ENCODE peak calls at places on chromosomes 5 and 9, in six cellular contexts. One of them, this sample, is unnamed.

GRCh38 chr9:125125523-125125922 is 17.8 kb downstream of the SCAI start:
- DNase-seq in ovary: no peak
- DNase-seq in IMR-90: no peak
- DNase-seq in mammary epithelial cell: no peak
- DNase-seq in MM.1S: no peak
- DNase-seq in CD4-positive, alpha-beta T cell: no peak
- DNase-seq in this sample: no peak

GRCh38 chr5:1293997-1294838 is 650 bp downstream of the TERT start:
- DNase-seq in ovary: no peak
- DNase-seq in IMR-90: no peak
- DNase-seq in mammary epithelial cell: no peak
- DNase-seq in MM.1S: no peak
- DNase-seq in CD4-positive, alpha-beta T cell: no peak
- DNase-seq in this sample: no peak

GRCh38 chr9:33234511-33235467 is 5.2 kb upstream of the SPINK4 start:
- DNase-seq in ovary: no peak
- DNase-seq in IMR-90: peak
- DNase-seq in mammary epithelial cell: peak
- DNase-seq in MM.1S: no peak
- DNase-seq in CD4-positive, alpha-beta T cell: no peak
- DNase-seq in this sample: no peak

GRCh38 chr5:136435951-136436544 is 70.7 kb upstream of the TRPC7 start:
- DNase-seq in ovary: no peak
- DNase-seq in IMR-90: no peak
- DNase-seq in mammary epithelial cell: no peak
- DNase-seq in MM.1S: no peak
- DNase-seq in CD4-positive, alpha-beta T cell: no peak
- DNase-seq in this sample: no peak

GRCh38 chr5:27387535-27388073 is 349.2 kb upstream of the CDH9 start:
- DNase-seq in ovary: no peak
- DNase-seq in IMR-90: no peak
- DNase-seq in mammary epithelial cell: no peak
- DNase-seq in MM.1S: no peak
- DNase-seq in CD4-positive, alpha-beta T cell: no peak
- DNase-seq in this sample: no peak

GRCh38 chr9:27539479-27540441 is 10.1 kb upstream of the MOB3B start:
- DNase-seq in ovary: peak
- DNase-seq in IMR-90: peak
- DNase-seq in mammary epithelial cell: peak
- DNase-seq in MM.1S: no peak
- DNase-seq in CD4-positive, alpha-beta T cell: no peak
- DNase-seq in this sample: no peak

GRCh38 chr5:69115526-69115925 is 21.7 kb downstream of the SLC30A5 start:
- DNase-seq in ovary: no peak
- DNase-seq in IMR-90: no peak
- DNase-seq in mammary epithelial cell: no peak
- DNase-seq in MM.1S: no peak
- DNase-seq in CD4-positive, alpha-beta T cell: no peak
- DNase-seq in this sample: no peak

GRCh38 chr5:16690243-16690839 is 73.5 kb upstream of the RETREG1 start:
- DNase-seq in ovary: no peak
- DNase-seq in IMR-90: peak
- DNase-seq in mammary epithelial cell: peak
- DNase-seq in MM.1S: no peak
- DNase-seq in CD4-positive, alpha-beta T cell: no peak
- DNase-seq in this sample: peak

GRCh38 chr9:114594136-114594535 is 6.6 kb downstream of the ATP6V1G1 start:
- DNase-seq in ovary: no peak
- DNase-seq in IMR-90: no peak
- DNase-seq in mammary epithelial cell: no peak
- DNase-seq in MM.1S: no peak
- DNase-seq in CD4-positive, alpha-beta T cell: no peak
- DNase-seq in this sample: no peak

GRCh38 chr5:14577964-14578363 is 3.6 kb upstream of the OTULINL start:
- DNase-seq in ovary: no peak
- DNase-seq in IMR-90: no peak
- DNase-seq in mammary epithelial cell: no peak
- DNase-seq in MM.1S: no peak
- DNase-seq in CD4-positive, alpha-beta T cell: no peak
- DNase-seq in this sample: no peak

GRCh38 chr9:23041466-23041865 is 594.8 kb downstream of the DMRTA1 start:
- DNase-seq in ovary: no peak
- DNase-seq in IMR-90: no peak
- DNase-seq in mammary epithelial cell: no peak
- DNase-seq in MM.1S: no peak
- DNase-seq in CD4-positive, alpha-beta T cell: no peak
- DNase-seq in this sample: no peak

GRCh38 chr5:126868961-126869451 is 92.1 kb downstream of the LMNB1 start:
- DNase-seq in ovary: no peak
- DNase-seq in IMR-90: peak
- DNase-seq in mammary epithelial cell: peak
- DNase-seq in MM.1S: no peak
- DNase-seq in CD4-positive, alpha-beta T cell: no peak
- DNase-seq in this sample: peak

GRCh38 chr5:109196486-109196885 is 213.3 kb downstream of the PJA2 start:
- DNase-seq in ovary: no peak
- DNase-seq in IMR-90: no peak
- DNase-seq in mammary epithelial cell: no peak
- DNase-seq in MM.1S: no peak
- DNase-seq in CD4-positive, alpha-beta T cell: no peak
- DNase-seq in this sample: no peak

GRCh38 chr9:567128-567745 is 274.3 kb upstream of the DMRT1 start:
- DNase-seq in ovary: no peak
- DNase-seq in IMR-90: no peak
- DNase-seq in mammary epithelial cell: no peak
- DNase-seq in MM.1S: peak
- DNase-seq in CD4-positive, alpha-beta T cell: no peak
- DNase-seq in this sample: no peak

GRCh38 chr5:44935262-44935661 is 126.5 kb downstream of the MRPS30 start:
- DNase-seq in ovary: no peak
- DNase-seq in IMR-90: no peak
- DNase-seq in mammary epithelial cell: peak
- DNase-seq in MM.1S: peak
- DNase-seq in CD4-positive, alpha-beta T cell: no peak
- DNase-seq in this sample: no peak

GRCh38 chr5:10709933-10710332 is 51.1 kb downstream of the DAP start:
- DNase-seq in ovary: no peak
- DNase-seq in IMR-90: no peak
- DNase-seq in mammary epithelial cell: no peak
- DNase-seq in MM.1S: no peak
- DNase-seq in CD4-positive, alpha-beta T cell: no peak
- DNase-seq in this sample: no peak

GRCh38 chr5:60208681-60209080 is 315.2 kb upstream of the PDE4D start:
- DNase-seq in ovary: no peak
- DNase-seq in IMR-90: no peak
- DNase-seq in mammary epithelial cell: no peak
- DNase-seq in MM.1S: no peak
- DNase-seq in CD4-positive, alpha-beta T cell: no peak
- DNase-seq in this sample: no peak
- H3K27ac ChIP-seq in ovary: no peak
- H3K27ac ChIP-seq in IMR-90: no peak
- H3K27ac ChIP-seq in mammary epithelial cell: no peak
- H3K27ac ChIP-seq in MM.1S: no peak
- H3K27ac ChIP-seq in CD4-positive, alpha-beta T cell: no peak
- H3K27ac ChIP-seq in this sample: no peak

GRCh38 chr5:179261301-179262125 is 83.7 kb downstream of the ADAMTS2 start:
- DNase-seq in ovary: peak
- DNase-seq in IMR-90: peak
- DNase-seq in mammary epithelial cell: no peak
- DNase-seq in MM.1S: no peak
- DNase-seq in CD4-positive, alpha-beta T cell: no peak
- DNase-seq in this sample: no peak
- TF ChIP-seq CTCF in ovary: no peak
- TF ChIP-seq CTCF in IMR-90: peak
- TF ChIP-seq CTCF in mammary epithelial cell: no peak
- TF ChIP-seq CTCF in MM.1S: no peak
- TF ChIP-seq CTCF in CD4-positive, alpha-beta T cell: no peak
- TF ChIP-seq CTCF in this sample: no peak

DNA sequence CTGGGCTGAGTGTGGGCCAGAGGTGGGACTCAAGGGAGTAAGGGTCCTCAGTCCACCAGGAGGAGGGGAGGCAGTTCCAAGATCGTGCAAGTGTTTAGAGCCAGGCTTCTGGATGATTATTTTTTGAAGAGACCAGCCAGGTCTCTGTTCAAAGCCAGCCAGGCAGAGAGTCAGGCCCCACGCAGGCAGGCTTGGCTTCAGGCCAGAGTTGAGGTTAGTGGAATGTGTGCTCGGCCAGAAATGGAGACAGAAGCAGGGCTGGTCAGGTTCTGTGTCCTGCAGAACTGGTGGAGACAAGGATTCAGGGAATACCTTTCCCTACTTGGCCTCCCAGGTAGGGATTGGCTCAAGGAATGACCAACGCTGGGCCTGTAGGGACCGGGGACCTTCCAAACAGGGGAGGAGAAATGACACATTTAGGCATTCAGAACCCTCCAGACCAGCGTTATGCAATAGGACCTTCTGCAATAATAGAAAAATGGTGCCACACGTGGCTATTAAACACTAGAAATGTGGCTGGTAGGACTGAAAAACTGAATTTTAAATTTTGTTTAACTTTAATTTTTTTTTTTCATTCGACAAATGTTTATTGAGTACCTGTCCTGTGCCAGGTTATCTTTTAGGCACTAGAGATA is 106.2 kb downstream of the CMYA5 start:
- DNase-seq in ovary: peak
- DNase-seq in IMR-90: no peak
- DNase-seq in mammary epithelial cell: peak
- DNase-seq in MM.1S: no peak
- DNase-seq in CD4-positive, alpha-beta T cell: no peak
- DNase-seq in this sample: no peak
- H3K27ac ChIP-seq in ovary: no peak
- H3K27ac ChIP-seq in IMR-90: no peak
- H3K27ac ChIP-seq in mammary epithelial cell: no peak
- H3K27ac ChIP-seq in MM.1S: no peak
- H3K27ac ChIP-seq in CD4-positive, alpha-beta T cell: no peak
- H3K27ac ChIP-seq in this sample: no peak

GRCh38 chr9:126451316-126451885 is 124.8 kb downstream of the MVB12B start:
- DNase-seq in ovary: no peak
- DNase-seq in IMR-90: no peak
- DNase-seq in mammary epithelial cell: no peak
- DNase-seq in MM.1S: no peak
- DNase-seq in CD4-positive, alpha-beta T cell: no peak
- DNase-seq in this sample: no peak

GRCh38 chr9:126448136-126448535 is 121.5 kb downstream of the MVB12B start:
- DNase-seq in ovary: no peak
- DNase-seq in IMR-90: no peak
- DNase-seq in mammary epithelial cell: peak
- DNase-seq in MM.1S: no peak
- DNase-seq in CD4-positive, alpha-beta T cell: no peak
- DNase-seq in this sample: no peak

GRCh38 chr9:126450537-126451205 is 124.0 kb downstream of the MVB12B start:
- DNase-seq in ovary: no peak
- DNase-seq in IMR-90: no peak
- DNase-seq in mammary epithelial cell: no peak
- DNase-seq in MM.1S: no peak
- DNase-seq in CD4-positive, alpha-beta T cell: no peak
- DNase-seq in this sample: no peak

GRCh38 chr9:126449725-126450443 is 123.3 kb downstream of the MVB12B start:
- DNase-seq in ovary: no peak
- DNase-seq in IMR-90: no peak
- DNase-seq in mammary epithelial cell: no peak
- DNase-seq in MM.1S: no peak
- DNase-seq in CD4-positive, alpha-beta T cell: no peak
- DNase-seq in this sample: no peak

GRCh38 chr9:126448865-126449577 is 122.4 kb downstream of the MVB12B start:
- DNase-seq in ovary: no peak
- DNase-seq in IMR-90: no peak
- DNase-seq in mammary epithelial cell: peak
- DNase-seq in MM.1S: no peak
- DNase-seq in CD4-positive, alpha-beta T cell: no peak
- DNase-seq in this sample: no peak
- TF ChIP-seq CTCF in ovary: no peak
- TF ChIP-seq CTCF in IMR-90: no peak
- TF ChIP-seq CTCF in mammary epithelial cell: no peak
- TF ChIP-seq CTCF in MM.1S: no peak
- TF ChIP-seq CTCF in CD4-positive, alpha-beta T cell: no peak
- TF ChIP-seq CTCF in this sample: no peak

GRCh38 chr9:126421567-126422428 is 95.2 kb downstream of the MVB12B start:
- DNase-seq in ovary: no peak
- DNase-seq in IMR-90: no peak
- DNase-seq in mammary epithelial cell: no peak
- DNase-seq in MM.1S: no peak
- DNase-seq in CD4-positive, alpha-beta T cell: no peak
- DNase-seq in this sample: no peak
- H3K27ac ChIP-seq in ovary: no peak
- H3K27ac ChIP-seq in IMR-90: no peak
- H3K27ac ChIP-seq in mammary epithelial cell: no peak
- H3K27ac ChIP-seq in MM.1S: no peak
- H3K27ac ChIP-seq in CD4-positive, alpha-beta T cell: no peak
- H3K27ac ChIP-seq in this sample: no peak

GRCh38 chr5:155049569-155050383 is 36.2 kb downstream of the KIF4B start:
- DNase-seq in ovary: no peak
- DNase-seq in IMR-90: peak
- DNase-seq in mammary epithelial cell: peak
- DNase-seq in MM.1S: no peak
- DNase-seq in CD4-positive, alpha-beta T cell: no peak
- DNase-seq in this sample: no peak
- TF ChIP-seq CTCF in ovary: no peak
- TF ChIP-seq CTCF in IMR-90: peak
- TF ChIP-seq CTCF in mammary epithelial cell: peak
- TF ChIP-seq CTCF in MM.1S: peak
- TF ChIP-seq CTCF in CD4-positive, alpha-beta T cell: no peak
- TF ChIP-seq CTCF in this sample: no peak

DNA sequence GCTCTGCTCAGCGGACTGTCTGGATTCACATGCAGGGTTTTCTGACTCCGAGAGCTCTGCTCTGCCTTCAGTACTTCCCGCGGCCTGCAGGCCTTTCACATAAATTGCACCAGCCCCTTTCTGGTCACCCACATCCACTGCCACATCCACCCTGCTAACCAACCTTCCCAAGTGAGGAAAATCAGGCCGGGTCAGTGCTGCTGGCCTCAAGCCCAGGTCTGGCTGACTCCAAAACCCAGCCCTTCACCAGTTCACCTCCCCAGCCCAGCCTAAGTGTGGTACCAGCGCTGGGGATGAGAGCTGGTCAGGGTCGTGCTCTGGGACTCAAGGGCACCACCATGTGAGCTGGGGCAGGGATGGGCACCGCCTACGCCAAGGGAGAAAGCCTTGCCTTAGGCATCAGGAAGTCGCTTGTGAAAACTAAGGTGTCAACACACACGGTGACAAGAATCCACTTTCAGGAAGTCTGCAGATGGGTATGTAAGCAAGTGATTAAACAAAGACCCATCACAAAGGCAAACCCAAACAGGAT is 12.3 kb downstream of the LMAN2 start:
- DNase-seq in ovary: no peak
- DNase-seq in IMR-90: no peak
- DNase-seq in mammary epithelial cell: no peak
- DNase-seq in MM.1S: no peak
- DNase-seq in CD4-positive, alpha-beta T cell: no peak
- DNase-seq in this sample: no peak
- H3K27ac ChIP-seq in ovary: no peak
- H3K27ac ChIP-seq in IMR-90: no peak
- H3K27ac ChIP-seq in mammary epithelial cell: no peak
- H3K27ac ChIP-seq in MM.1S: no peak
- H3K27ac ChIP-seq in CD4-positive, alpha-beta T cell: no peak
- H3K27ac ChIP-seq in this sample: peak

GRCh38 chr5:149168276-149168675 is 27.0 kb downstream of the ABLIM3 start:
- DNase-seq in ovary: no peak
- DNase-seq in IMR-90: no peak
- DNase-seq in mammary epithelial cell: no peak
- DNase-seq in MM.1S: no peak
- DNase-seq in CD4-positive, alpha-beta T cell: no peak
- DNase-seq in this sample: no peak
- TF ChIP-seq CTCF in ovary: no peak
- TF ChIP-seq CTCF in IMR-90: no peak
- TF ChIP-seq CTCF in mammary epithelial cell: no peak
- TF ChIP-seq CTCF in MM.1S: no peak
- TF ChIP-seq CTCF in CD4-positive, alpha-beta T cell: no peak
- TF ChIP-seq CTCF in this sample: no peak